ENCODE peak calls at places on chromosomes 2 and 18, in six cellular contexts. H, I, S, Y, Q and G are unnamed samples.

GRCh38 chr2:161238264-161238558 is 70.0 kb upstream of the PSMD14 start:
- DNase-seq in H (no peak), I (no peak), S (no peak), Y (no peak), Q (no peak), G (no peak)

GRCh38 chr2:203811491-203812221 is 55.9 kb upstream of the CTLA4 start:
- DNase-seq in H (no peak), I (peak), S (peak), Y (peak), Q (peak), G (no peak)

GRCh38 chr2:224948859-224949258 is 93.4 kb downstream of the DOCK10 start:
- DNase-seq in H (no peak), I (no peak), S (no peak), Y (no peak), Q (peak), G (no peak)

GRCh38 chr2:37415128-37415817 is 70.8 kb downstream of the QPCT start:
- DNase-seq in H (no peak), I (no peak), S (no peak), Y (no peak), Q (no peak), G (peak)

GRCh38 chr2:45755585-45756330 is 104.3 kb downstream of the PRKCE start:
- DNase-seq in H (no peak), I (no peak), S (no peak), Y (no peak), Q (no peak), G (no peak)

GRCh38 chr2:215698566-215698965 is 262.7 kb upstream of the FN1 start:
- DNase-seq in H (no peak), I (no peak), S (peak), Y (no peak), Q (peak), G (no peak)

GRCh38 chr18:21463718-21464117 is 136.8 kb downstream of the ESCO1 start:
- DNase-seq in H (no peak), I (no peak), S (no peak), Y (no peak), Q (no peak), G (no peak)

GRCh38 chr18:12946549-12947354 is 1.1 kb upstream of the SEH1L start:
- DNase-seq in H (peak), I (peak), S (peak), Y (no peak), Q (peak), G (peak)

GRCh38 chr2:177064417-177064816 is 148.2 kb upstream of the HNRNPA3 start:
- DNase-seq in H (peak), I (no peak), S (no peak), Y (no peak), Q (no peak), G (no peak)

GRCh38 chr2:217530399-217531100 is 472.2 kb downstream of the TNS1 start:
- DNase-seq in H (no peak), I (no peak), S (no peak), Y (no peak), Q (no peak), G (no peak)

GRCh38 chr2:71313-72035 is 25.2 kb upstream of the FAM110C start:
- DNase-seq in H (no peak), I (no peak), S (no peak), Y (no peak), Q (peak), G (no peak)

GRCh38 chr2:194363295-194363694 is 1293.7 kb upstream of the SLC39A10 start:
- DNase-seq in H (no peak), I (no peak), S (no peak), Y (no peak), Q (no peak), G (no peak)

DNA sequence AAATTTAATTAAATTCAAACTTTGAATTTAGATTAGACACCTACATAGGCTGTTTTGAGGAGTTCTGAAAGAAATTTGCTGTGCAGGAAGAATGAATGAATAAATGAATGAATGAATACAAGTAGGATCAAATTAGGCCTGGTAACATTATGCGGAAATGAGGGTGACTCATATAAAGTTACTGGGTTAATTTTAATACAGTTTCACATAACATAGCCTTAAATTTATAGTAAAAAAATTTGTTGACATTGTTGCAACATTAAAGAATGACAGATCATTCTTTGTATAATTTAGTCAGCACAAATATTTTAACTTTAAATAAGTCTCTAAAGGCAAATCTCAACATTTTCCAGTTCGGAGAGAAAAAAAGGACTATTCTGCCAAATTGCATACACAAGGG is 1293.1 kb upstream of the SLC39A10 start:
- DNase-seq in H (no peak), I (no peak), S (no peak), Y (no peak), Q (no peak), G (no peak)
- H3K27ac ChIP-seq in H (no peak), I (no peak), S (no peak), Y (no peak), Q (no peak), G (no peak)

DNA sequence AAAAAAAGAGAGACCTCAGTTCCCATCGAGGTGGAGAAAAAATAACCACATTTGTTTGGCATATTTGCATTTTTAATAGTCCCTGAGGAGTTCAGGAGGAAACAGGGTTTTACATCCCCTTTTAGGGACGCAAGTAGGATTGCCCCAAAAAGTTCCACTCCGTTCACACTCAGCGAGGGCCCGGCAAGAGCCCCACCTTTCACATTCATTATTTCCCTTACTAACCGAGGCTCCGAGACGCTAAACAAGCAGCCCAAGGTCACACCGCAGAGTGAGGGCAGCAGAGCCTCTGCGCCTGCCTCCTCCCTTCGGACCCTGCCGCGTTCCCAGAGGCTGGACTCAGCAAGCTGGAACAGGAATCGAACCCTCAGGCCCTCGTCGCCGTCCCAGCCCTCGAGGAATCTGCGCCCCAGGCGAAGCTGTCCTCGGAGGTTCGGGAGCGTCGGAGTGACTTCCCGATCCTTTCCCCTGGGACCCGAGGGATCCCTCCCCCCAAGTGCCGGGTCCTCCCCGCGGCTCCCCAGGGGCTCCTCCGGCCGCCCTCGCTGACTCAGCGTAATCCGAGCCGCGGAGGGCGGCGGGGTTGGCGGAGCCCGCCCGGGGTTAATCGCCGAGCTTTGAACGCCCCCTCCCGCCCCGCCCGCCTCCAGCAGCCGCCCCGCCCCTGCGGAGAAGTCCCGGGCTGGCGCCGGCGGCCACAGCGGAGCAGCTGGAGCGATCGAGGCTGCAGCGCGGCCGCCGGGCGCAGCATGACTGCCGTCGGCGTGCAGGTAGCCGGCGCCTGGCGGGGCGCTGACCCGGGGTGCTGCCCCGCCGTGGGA is at the start of gene TMEM37:
- DNase-seq in H (peak), I (peak), S (peak), Y (no peak), Q (peak), G (peak)
- H3K27ac ChIP-seq in H (peak), I (peak), S (peak), Y (no peak), Q (no peak), G (peak)

DNA sequence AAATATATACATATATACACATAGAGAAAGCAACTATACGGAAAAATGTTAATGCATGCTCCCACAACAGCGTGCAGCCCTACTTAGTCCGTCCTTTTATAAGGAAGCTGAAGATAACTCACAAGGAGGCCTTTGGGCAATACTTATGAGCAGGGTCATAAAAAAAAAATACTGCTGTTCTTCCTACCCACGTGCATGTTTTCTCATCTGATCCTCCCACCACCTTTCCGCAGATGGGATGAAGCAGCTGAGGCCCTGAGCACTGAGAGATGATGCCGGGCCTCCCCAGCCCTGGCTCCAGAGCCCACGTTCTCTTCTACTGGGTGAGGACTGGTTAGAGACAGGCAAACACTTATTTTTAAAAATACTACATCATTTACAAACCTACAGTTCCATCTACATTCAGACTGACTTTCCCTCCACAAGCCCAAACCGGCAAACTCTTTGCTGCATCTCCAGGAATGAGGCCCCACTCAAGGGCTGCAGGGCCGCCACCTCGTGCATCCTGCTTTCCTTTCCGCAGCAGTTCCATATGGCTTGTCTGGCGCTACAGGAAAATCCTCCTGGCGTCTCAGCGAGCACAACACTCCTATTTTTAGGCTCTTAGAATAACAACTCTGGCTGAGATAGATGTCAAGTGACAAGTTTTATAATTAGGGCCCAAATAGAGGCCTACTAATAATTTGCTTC is 41.6 kb downstream of the TBC1D8 start:
- DNase-seq in H (peak), I (no peak), S (no peak), Y (no peak), Q (no peak), G (no peak)
- H3K27ac ChIP-seq in H (no peak), I (no peak), S (no peak), Y (no peak), Q (no peak), G (no peak)

GRCh38 chr2:201126308-201127127 is 10.6 kb downstream of the CFLAR start:
- DNase-seq in H (no peak), I (no peak), S (peak), Y (no peak), Q (no peak), G (no peak)
- H3K27ac ChIP-seq in H (peak), I (peak), S (peak), Y (peak), Q (peak), G (peak)

GRCh38 chr2:138531913-138532312 is 30.3 kb downstream of the SPOPL start:
- DNase-seq in H (peak), I (no peak), S (no peak), Y (no peak), Q (no peak), G (no peak)
- H3K27ac ChIP-seq in H (no peak), I (no peak), S (no peak), Y (no peak), Q (no peak), G (no peak)

DNA sequence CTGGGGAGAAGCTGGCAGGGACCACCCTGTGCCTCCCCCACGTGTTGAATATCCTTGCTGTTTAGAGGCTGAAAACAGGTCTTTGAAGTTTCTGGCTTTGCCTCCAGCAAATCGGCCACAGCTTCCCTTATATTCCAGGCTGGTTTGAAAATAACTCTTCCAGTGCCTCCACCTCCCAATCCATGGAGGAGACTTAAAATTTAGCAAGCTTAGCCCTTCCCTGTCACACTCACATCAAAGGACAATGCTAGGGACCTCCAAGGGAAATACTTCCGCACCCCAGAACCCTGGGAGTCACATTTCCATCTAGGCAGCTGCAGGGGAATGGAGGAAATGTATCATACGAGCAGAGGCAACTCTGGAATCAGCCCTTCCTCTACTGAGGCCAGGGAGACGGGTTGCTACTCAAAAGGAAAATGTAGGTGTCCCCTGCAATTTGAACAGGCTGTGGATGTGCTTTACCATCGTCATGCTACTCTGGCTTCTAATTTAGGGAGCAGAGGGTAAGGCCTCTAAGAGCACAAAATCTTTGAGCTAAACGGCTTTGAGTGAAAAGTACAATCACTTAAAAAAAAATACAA is 49.5 kb upstream of the PKDCC start:
- DNase-seq in H (no peak), I (no peak), S (no peak), Y (no peak), Q (no peak), G (no peak)
- H3K27ac ChIP-seq in H (no peak), I (no peak), S (no peak), Y (no peak), Q (no peak), G (no peak)

DNA sequence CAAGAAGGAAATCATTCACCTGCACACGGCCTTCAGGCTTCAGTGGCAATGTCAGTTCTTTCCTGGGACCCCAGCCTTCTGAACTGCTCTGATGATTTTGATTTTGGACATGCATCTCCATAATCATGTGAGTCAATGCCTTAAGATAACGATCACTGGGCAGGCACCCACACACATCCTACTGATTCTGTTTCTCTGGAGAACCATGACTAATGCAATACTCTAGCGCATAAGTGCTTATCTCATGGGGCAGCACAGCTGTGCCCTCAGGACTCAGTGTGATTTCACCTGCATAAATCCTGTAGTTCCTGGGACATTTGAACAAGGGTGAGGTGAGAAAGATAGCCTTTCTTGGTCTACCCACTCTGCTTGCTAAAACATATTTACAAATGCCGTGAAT is 144.6 kb downstream of the AKAIN1 start:
- DNase-seq in H (no peak), I (no peak), S (no peak), Y (no peak), Q (no peak), G (no peak)
- H3K27ac ChIP-seq in H (no peak), I (no peak), S (no peak), Y (no peak), Q (no peak), G (no peak)

GRCh38 chr2:9807056-9807455 is 36.2 kb upstream of the TAF1B start:
- DNase-seq in H (no peak), I (no peak), S (no peak), Y (no peak), Q (no peak), G (no peak)

GRCh38 chr2:9809064-9809356 is 34.3 kb upstream of the TAF1B start:
- DNase-seq in H (no peak), I (no peak), S (no peak), Y (no peak), Q (peak), G (peak)

GRCh38 chr2:9807555-9808305 is 35.5 kb upstream of the TAF1B start:
- DNase-seq in H (no peak), I (no peak), S (no peak), Y (no peak), Q (no peak), G (no peak)

GRCh38 chr2:9809448-9810088 is 33.7 kb upstream of the TAF1B start:
- DNase-seq in H (no peak), I (no peak), S (no peak), Y (no peak), Q (no peak), G (peak)

GRCh38 chr2:9808334-9809063 is 34.8 kb upstream of the TAF1B start:
- DNase-seq in H (no peak), I (no peak), S (no peak), Y (no peak), Q (peak), G (no peak)
- H3K27ac ChIP-seq in H (no peak), I (no peak), S (no peak), Y (no peak), Q (peak), G (no peak)